ENCODE peak calls at places on chromosomes 3 and 15, in five cellular contexts. W is activated gamma-delta T cell treated with Interleukin-2 at 50 U/mL for 16 hours, K is T follicular helper cell, M is RWPE1, S is activated T-cell treated with anti-CD3 and anti-CD28 coated beads for 1 hour. C is an unnamed sample.

GRCh38 chr3:143634427-143634826 is 213.8 kb downstream of the SLC9A9 start:
- DNase-seq in W (no peak), K (no peak), M (no peak), S (no peak), C (no peak)

GRCh38 chr3:50515565-50516047 is 12.2 kb upstream of the CACNA2D2 start:
- DNase-seq in W (no peak), K (no peak), M (no peak), S (peak), C (no peak)

GRCh38 chr15:91228391-91228790 is 128.3 kb downstream of the SV2B start:
- DNase-seq in W (no peak), K (no peak), M (no peak), S (no peak), C (peak)

GRCh38 chr15:101240364-101240763 is 11.5 kb downstream of the CHSY1 start:
- DNase-seq in W (no peak), K (no peak), M (no peak), S (no peak), C (peak)

GRCh38 chr3:109050591-109051167 is 67.3 kb downstream of the MORC1 start:
- DNase-seq in W (no peak), K (no peak), M (peak), S (no peak), C (peak)

GRCh38 chr3:123798540-123798939 is 85.6 kb downstream of the MYLK start:
- DNase-seq in W (no peak), K (no peak), M (no peak), S (no peak), C (no peak)

GRCh38 chr3:105686324-105686897 is 182.4 kb downstream of the CBLB start:
- DNase-seq in W (no peak), K (no peak), M (peak), S (no peak), C (peak)

GRCh38 chr3:36372534-36372935 is 7.8 kb upstream of the STAC start:
- DNase-seq in W (no peak), K (no peak), M (peak), S (no peak), C (no peak)

GRCh38 chr3:182182531-182182968 is 470.8 kb downstream of the SOX2 start:
- DNase-seq in W (no peak), K (no peak), M (peak), S (no peak), C (peak)

GRCh38 chr3:171094411-171094810 is 67.9 kb upstream of the SLC2A2 start:
- DNase-seq in W (no peak), K (no peak), M (no peak), S (no peak), C (no peak)

GRCh38 chr3:34364345-34364744 is 565.9 kb downstream of the PDCD6IP start:
- DNase-seq in W (no peak), K (no peak), M (no peak), S (no peak), C (peak)

GRCh38 chr3:58251653-58252052 is 14.1 kb downstream of the ABHD6 start:
- DNase-seq in W (no peak), K (no peak), M (no peak), S (no peak), C (peak)

GRCh38 chr3:170414202-170414663 is 4.4 kb upstream of the CLDN11 start:
- DNase-seq in W (peak), K (no peak), M (peak), S (peak), C (peak)

GRCh38 chr3:156161172-156161571 is 40.8 kb downstream of the KCNAB1 start:
- DNase-seq in W (no peak), K (no peak), M (no peak), S (no peak), C (no peak)

GRCh38 chr15:80175436-80175835 is 22.6 kb downstream of the FAH start:
- DNase-seq in W (no peak), K (no peak), M (no peak), S (no peak), C (no peak)

GRCh38 chr3:75737831-75738493 is 47.4 kb downstream of the ZNF717 start:
- DNase-seq in W (no peak), K (no peak), M (no peak), S (no peak), C (no peak)

GRCh38 chr3:39126532-39127071 is 19.1 kb downstream of the TTC21A start:
- DNase-seq in W (peak), K (no peak), M (no peak), S (no peak), C (peak)

GRCh38 chr3:38960953-38961622 is 90.7 kb downstream of the SCN11A start:
- DNase-seq in W (no peak), K (no peak), M (peak), S (peak), C (peak)

GRCh38 chr3:93843981-93844380 is 129.7 kb downstream of the PROS1 start:
- DNase-seq in W (no peak), K (no peak), M (peak), S (no peak), C (no peak)

GRCh38 chr3:167184511-167184910 is 195.6 kb downstream of the ZBBX start:
- DNase-seq in W (no peak), K (no peak), M (peak), S (no peak), C (no peak)

GRCh38 chr15:92666780-92667179 is 11.2 kb upstream of the FAM174B start:
- DNase-seq in W (no peak), K (no peak), M (no peak), S (no peak), C (no peak)

GRCh38 chr3:123698813-123699212 is 114.0 kb upstream of the HACD2 start:
- DNase-seq in W (no peak), K (no peak), M (no peak), S (no peak), C (no peak)

GRCh38 chr3:100869787-100870186 is 123.4 kb downstream of the ABI3BP start:
- DNase-seq in W (no peak), K (no peak), M (no peak), S (no peak), C (no peak)

GRCh38 chr3:134643150-134643675 is 7.6 kb downstream of the KY start:
- DNase-seq in W (no peak), K (no peak), M (no peak), S (no peak), C (no peak)

GRCh38 chr3:78238811-78239210 is 1198.9 kb downstream of the ROBO2 start:
- DNase-seq in W (no peak), K (no peak), M (no peak), S (no peak), C (no peak)

GRCh38 chr15:60392601-60392985 is 5.2 kb downstream of the ANXA2 start:
- DNase-seq in W (no peak), K (peak), M (peak), S (no peak), C (peak)

GRCh38 chr3:76107935-76108570 is 322.7 kb upstream of the ZNF717 start:
- DNase-seq in W (no peak), K (no peak), M (peak), S (no peak), C (peak)

GRCh38 chr3:140341213-140341612 is 336.7 kb upstream of the TRIM42 start:
- DNase-seq in W (no peak), K (no peak), M (no peak), S (no peak), C (peak)

GRCh38 chr15:74889390-74889881 is 406 bp upstream of the MPI start:
- DNase-seq in W (no peak), K (no peak), M (no peak), S (no peak), C (peak)

GRCh38 chr15:66901336-66902100 is 163.9 kb upstream of the SMAD3 start:
- DNase-seq in W (no peak), K (no peak), M (no peak), S (no peak), C (no peak)

GRCh38 chr3:172520332-172520831 is 2.8 kb downstream of the TNFSF10 start:
- DNase-seq in W (no peak), K (no peak), M (peak), S (no peak), C (no peak)

GRCh38 chr3:112302061-112302830 is 8.2 kb upstream of the SLC9C1 start:
- DNase-seq in W (no peak), K (no peak), M (no peak), S (no peak), C (no peak)

GRCh38 chr3:113536627-113537101 is 4.3 kb downstream of the SIDT1 start:
- DNase-seq in W (no peak), K (no peak), M (peak), S (no peak), C (peak)

GRCh38 chr15:63462053-63462452 is 42.3 kb upstream of the USP3 start:
- DNase-seq in W (no peak), K (no peak), M (no peak), S (no peak), C (no peak)

GRCh38 chr3:160477750-160478149 is 28.2 kb upstream of the TRIM59 start:
- DNase-seq in W (no peak), K (no peak), M (no peak), S (no peak), C (no peak)

GRCh38 chr3:24354230-24354629 is 140.4 kb downstream of the THRB start:
- DNase-seq in W (no peak), K (no peak), M (no peak), S (no peak), C (no peak)

GRCh38 chr3:97691354-97691753 is 73.2 kb upstream of the ARL6 start:
- DNase-seq in W (no peak), K (no peak), M (no peak), S (no peak), C (no peak)

GRCh38 chr15:95972136-95972553 is 358.4 kb upstream of the NR2F2 start:
- DNase-seq in W (no peak), K (no peak), M (no peak), S (no peak), C (no peak)

C was measured in NCI-H446.